ENCODE peak calls at places on chromosomes 7 and 10, in eight cellular contexts. T is right atrium auricular region, K is hepatocyte, J is WERI-Rb-1, Q is bronchial epithelial cell, H is spleen, B is brain microvascular endothelial cell, M is HFF-Myc. R is an unnamed sample.
A peak's percentile ranks its signal among the peaks of the same experiment; 100 is the strongest.

GRCh38 chr7:26199301-26200112 is 1.0 kb downstream of the HNRNPA2B1 start:
- DNase-seq in M (no peak), B (no peak), T (no peak), H (peak; percentile 92), J (peak; percentile 62), K (peak; percentile 77), Q (peak; percentile 44), R (no peak)

GRCh38 chr10:74677951-74678350 is 148.4 kb upstream of the KAT6B start:
- DNase-seq in B (no peak), M (no peak), J (no peak), T (no peak), H (no peak), K (no peak), Q (no peak), R (no peak)

GRCh38 chr7:51315393-51316261 is 982 bp downstream of the COBL start:
- DNase-seq in J (peak; percentile 28), K (peak; percentile 89), Q (peak; percentile 42), B (no peak), H (no peak), M (no peak), T (peak; percentile 57), R (no peak)

GRCh38 chr10:24462340-24462739 is 253.4 kb downstream of the KIAA1217 start:
- DNase-seq in T (no peak), B (no peak), J (no peak), Q (no peak), K (no peak), M (no peak), H (no peak), R (no peak)

GRCh38 chr7:63067897-63068585 is 930.6 kb upstream of the ZNF722 start:
- DNase-seq in T (peak; percentile 36), J (no peak), H (no peak), B (no peak), K (no peak), Q (no peak), M (no peak), R (no peak)

GRCh38 chr10:65941098-65941655 is 984.7 kb upstream of the LRRTM3 start:
- DNase-seq in J (no peak), M (no peak), H (no peak), T (no peak), B (peak; percentile 4), Q (no peak), K (peak; percentile 46), R (no peak)

GRCh38 chr10:62380002-62380401 is 5.8 kb downstream of the ZNF365 start:
- DNase-seq in B (peak; percentile 25), Q (peak; percentile 95), H (no peak), K (peak; percentile 49), J (no peak), T (no peak), M (peak; percentile 76), R (peak; percentile 46)

GRCh38 chr10:119759832-119760231 is 34.0 kb downstream of the INPP5F start:
- DNase-seq in M (no peak), K (no peak), J (no peak), B (peak; percentile 62), T (no peak), Q (no peak), H (no peak), R (no peak)

GRCh38 chr10:79103078-79103477 is 34.3 kb downstream of the ZMIZ1 start:
- DNase-seq in M (no peak), Q (no peak), H (peak; percentile 74), T (no peak), J (no peak), B (no peak), K (no peak), R (no peak)

GRCh38 chr10:17751781-17752445 is at the start of gene TMEM236:
- DNase-seq in Q (no peak), M (no peak), K (no peak), J (no peak), B (no peak), H (no peak), T (no peak), R (no peak)

GRCh38 chr7:138654616-138655015 is 46.5 kb downstream of the SVOPL start:
- DNase-seq in M (no peak), K (no peak), Q (no peak), T (no peak), H (no peak), B (no peak), J (no peak), R (no peak)

GRCh38 chr10:70726909-70727495 is 54.7 kb downstream of the ADAMTS14 start:
- DNase-seq in M (no peak), H (no peak), Q (no peak), K (no peak), B (no peak), J (no peak), T (no peak), R (no peak)

GRCh38 chr10:24737001-24737400 is 13.3 kb upstream of the ARHGAP21 start:
- DNase-seq in T (no peak), J (no peak), M (no peak), H (no peak), K (no peak), B (no peak), Q (no peak), R (no peak)

GRCh38 chr10:5959116-5959515 is 18.2 kb downstream of the IL15RA start:
- DNase-seq in K (no peak), B (no peak), M (no peak), J (no peak), T (no peak), H (no peak), Q (no peak), R (no peak)

DNA sequence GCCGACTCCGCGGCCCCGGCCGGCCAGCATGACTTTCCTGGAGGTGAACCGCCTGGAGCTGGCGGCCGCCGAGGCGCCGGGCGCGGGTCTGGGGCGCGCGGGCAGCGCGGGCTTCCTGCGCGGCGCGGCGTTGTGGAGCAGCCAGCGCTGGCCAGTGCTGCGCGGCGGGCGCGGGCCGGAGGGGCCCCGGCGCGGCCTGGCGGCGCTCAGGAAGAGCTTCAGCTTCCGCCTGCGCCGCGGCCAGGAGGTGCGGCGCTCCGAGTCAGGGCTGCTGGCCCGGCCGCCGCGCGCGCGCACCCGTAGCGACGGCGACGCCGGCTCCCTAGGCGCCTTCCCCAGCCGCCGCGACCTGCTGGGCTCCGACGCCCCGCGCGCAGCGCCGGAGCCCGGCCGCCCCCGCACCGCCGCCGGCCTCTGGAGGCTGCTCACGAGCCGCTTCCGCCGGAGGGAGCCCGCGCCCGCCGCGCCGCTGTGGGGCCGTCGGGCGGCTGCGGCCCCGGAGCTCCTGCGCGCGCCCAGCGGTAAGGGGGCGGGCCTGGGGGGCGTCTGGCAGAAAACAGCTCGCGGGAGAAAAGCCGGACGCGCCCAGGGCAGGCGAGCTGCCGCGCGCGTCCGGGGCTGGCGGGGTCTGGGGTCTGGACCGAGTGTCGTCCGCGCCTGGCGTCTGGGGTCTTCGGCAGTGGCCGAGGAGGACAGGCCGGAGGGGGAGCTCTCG is 29.0 kb downstream of the AGAP3 start:
- DNase-seq in Q (no peak), M (no peak), K (peak; percentile 72), T (no peak), H (no peak), J (no peak), B (no peak), R (no peak)
- H3K4me3 ChIP-seq in Q (peak overlapping the region; percentile 57), M (no peak overlapping the region), K (no peak overlapping the region), T (no peak overlapping the region), H (peak overlapping the region; percentile 22), J (no peak overlapping the region), B (peak overlapping the region; percentile 22), R (no peak overlapping the region)

DNA sequence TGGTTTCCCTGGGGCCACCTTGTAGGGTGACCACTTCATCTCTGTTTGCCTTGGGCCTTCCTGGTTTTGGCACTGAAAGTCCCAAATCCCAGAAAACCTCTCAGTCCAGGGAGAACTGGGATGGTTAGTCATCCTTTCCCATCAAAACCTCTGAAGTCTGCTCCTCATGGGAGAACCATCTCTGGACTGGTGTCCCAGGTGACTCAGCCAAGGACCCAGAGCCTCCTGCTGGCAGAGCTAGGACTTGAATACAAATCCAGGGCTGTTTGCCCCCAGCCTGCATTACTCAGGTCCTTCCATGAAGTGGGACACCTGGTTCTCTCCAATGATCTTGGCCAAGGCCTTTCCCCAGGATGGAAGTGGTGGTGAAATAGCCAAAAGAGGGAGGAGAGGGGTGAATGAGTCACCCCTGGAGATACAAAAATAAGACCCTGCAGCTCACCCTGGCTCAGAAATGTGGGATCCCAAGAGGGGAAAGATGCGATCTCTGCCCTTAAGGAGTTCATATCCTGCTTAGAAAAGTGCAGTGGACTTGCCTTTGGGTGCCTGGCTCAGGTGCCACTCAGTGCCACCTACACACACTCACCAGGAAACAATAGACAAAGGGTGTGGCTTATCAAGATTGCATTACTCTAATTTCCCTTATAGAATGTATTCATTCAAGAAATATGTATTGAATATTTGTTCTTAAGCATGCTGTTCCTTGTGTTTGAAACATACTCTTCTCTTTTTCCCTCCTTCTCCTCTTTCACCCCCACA is 22.0 kb downstream of the ADRA2A start:
- DNase-seq in B (no peak), H (no peak), M (no peak), J (no peak), K (no peak), Q (peak; percentile 25), T (no peak), R (no peak)
- TF ChIP-seq CTCF in B (peak; percentile 17), H (no peak), M (peak; percentile 13), J (no peak), K (no peak), Q (no peak), T (no peak), R (no peak)

DNA sequence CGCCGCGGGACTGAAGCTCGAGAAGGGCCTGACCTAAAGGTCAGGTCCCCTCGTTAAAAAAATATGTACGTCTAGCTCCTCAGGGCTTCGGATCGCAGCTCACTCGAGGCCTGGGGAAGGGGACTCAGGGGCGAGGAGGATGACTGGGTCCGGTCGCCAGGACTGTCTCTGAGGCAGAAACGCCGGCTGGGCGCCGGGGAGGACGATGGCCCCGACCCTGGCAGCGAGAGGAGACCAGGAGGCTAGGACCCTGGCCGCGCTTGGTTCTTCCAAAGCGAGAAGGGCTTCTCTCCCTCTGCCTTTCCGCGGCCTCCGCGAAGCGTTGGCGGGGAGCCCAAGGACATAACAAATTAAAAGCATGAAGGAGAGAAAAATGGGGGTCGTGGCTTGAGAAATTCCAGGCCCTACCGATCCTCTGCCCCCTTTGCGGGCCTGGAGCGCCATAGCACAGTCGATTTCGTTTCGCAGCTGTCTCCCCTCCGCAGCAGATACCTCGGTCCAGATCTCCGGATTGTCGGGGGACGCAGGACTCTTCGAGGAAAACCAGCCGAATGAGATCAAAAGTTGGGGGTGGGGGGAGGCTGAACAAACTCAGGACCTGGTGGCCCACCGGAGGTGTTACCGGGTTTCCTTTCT is 3.1 kb downstream of the NKX2-3 start:
- DNase-seq in B (no peak), T (no peak), Q (no peak), J (no peak), K (no peak), M (no peak), H (no peak), R (no peak)
- H3K4me3 ChIP-seq in B (no peak overlapping the region), T (no peak overlapping the region), Q (no peak overlapping the region), J (no peak overlapping the region), K (no peak overlapping the region), M (no peak overlapping the region), H (peak overlapping the region; percentile 50), R (no peak overlapping the region)

GRCh38 chr10:88114368-88114767 is 250.9 kb downstream of the PTEN start:
- DNase-seq in H (no peak), J (peak; percentile 69), B (peak; percentile 44), K (peak; percentile 60), T (no peak), Q (peak; percentile 39), M (no peak), R (no peak)
- TF ChIP-seq CTCF in H (peak; percentile 35), J (peak; percentile 93), B (peak; percentile 81), K (peak; percentile 42), T (peak; percentile 73), Q (peak; percentile 72), M (peak; percentile 47), R (peak; percentile 44)

R was measured in AG09309.